ENCODE peak calls at places on chromosomes 11 and 22, in eight cellular contexts. W is T-helper 9 cell; N is NCI-H1436; E is esophagus squamous epithelium; X is NCI-H2081; J is cardiac muscle cell; O is activated CD8-positive, alpha-beta memory T cell treated with anti-CD3 and anti-CD28 coated beads, Interleukin-2, amount 50 U/mL, for 48 hours; D is endothelial cell. G is an unnamed sample.

GRCh38 chr11:109371444-109372176 is 50.4 kb upstream of the C11orf87 start:
- DNase-seq in E (no peak), X (no peak), N (no peak), J (no peak), O (no peak), W (no peak), D (peak; percentile 25), G (no peak)

GRCh38 chr11:103633037-103633788 is 403.2 kb upstream of the DDI1 start:
- DNase-seq in N (no peak), W (no peak), E (no peak), O (no peak), D (no peak), J (no peak), X (no peak), G (peak; percentile 60)

GRCh38 chr11:105811242-105811641 is 201.4 kb downstream of the GRIA4 start:
- DNase-seq in X (no peak), J (no peak), N (no peak), D (no peak), W (no peak), O (no peak), E (no peak), G (no peak)

GRCh38 chr11:47433991-47434786 is 8.0 kb upstream of the PSMC3 start:
- DNase-seq in X (no peak), D (no peak), E (no peak), W (no peak), O (no peak), N (no peak), J (no peak), G (peak; percentile 68)

GRCh38 chr11:1152316-1153104 is 5.2 kb upstream of the MUC5AC start:
- DNase-seq in N (no peak), J (no peak), D (no peak), O (peak; percentile 72), X (no peak), W (no peak), E (no peak), G (peak; percentile 29)

GRCh38 chr11:57482782-57483569 is 22.6 kb downstream of the RTN4RL2 start:
- DNase-seq in W (peak; percentile 58), E (no peak), N (peak; percentile 36), D (peak; percentile 75), X (no peak), O (peak; percentile 88), J (peak; percentile 74), G (no peak)

GRCh38 chr11:72349616-72350218 is 84.6 kb downstream of the CLPB start:
- DNase-seq in W (no peak), O (no peak), J (no peak), X (no peak), N (no peak), E (no peak), D (no peak), G (no peak)

GRCh38 chr11:94835571-94835970 is 67.4 kb downstream of the AMOTL1 start:
- DNase-seq in W (no peak), X (no peak), J (no peak), E (no peak), D (no peak), N (no peak), O (no peak), G (no peak)

GRCh38 chr11:19817870-19818269 is 105.2 kb downstream of the NAV2 start:
- DNase-seq in D (no peak), N (no peak), E (no peak), J (no peak), X (no peak), W (no peak), O (no peak), G (no peak)

GRCh38 chr11:2202071-2202899 is 30.7 kb upstream of the TH start:
- DNase-seq in W (no peak), O (no peak), N (no peak), J (no peak), E (no peak), D (no peak), X (no peak), G (no peak)

GRCh38 chr11:11148104-11148509 is 204.9 kb downstream of the CSNK2A3 start:
- DNase-seq in E (no peak), J (peak; percentile 25), W (no peak), D (no peak), O (no peak), X (no peak), N (no peak), G (peak; percentile 73)

GRCh38 chr22:45208993-45209838 is 31.5 kb downstream of the KIAA0930 start:
- DNase-seq in O (peak; percentile 85), J (no peak), N (peak; percentile 26), E (no peak), X (no peak), W (peak; percentile 28), D (peak; percentile 57), G (no peak)

GRCh38 chr22:22742641-22743040 is 98.2 kb downstream of the GGTLC2 start:
- DNase-seq in D (no peak), N (no peak), E (no peak), J (no peak), O (no peak), W (no peak), X (no peak), G (no peak)

GRCh38 chr11:57462597-57462996 is 2.3 kb downstream of the RTN4RL2 start:
- DNase-seq in E (no peak), X (no peak), N (no peak), D (no peak), O (no peak), J (no peak), W (no peak), G (no peak)

GRCh38 chr11:95728790-95729189 is 60.8 kb downstream of the FAM76B start:
- DNase-seq in D (no peak), N (no peak), E (no peak), W (no peak), O (no peak), J (no peak), X (no peak), G (no peak)

GRCh38 chr11:60700689-60701508 is 1.5 kb downstream of the MS4A8 start:
- DNase-seq in J (peak; percentile 41), N (peak; percentile 72), D (peak; percentile 63), E (no peak), O (no peak), X (peak; percentile 89), W (no peak), G (no peak)

GRCh38 chr22:24200616-24201212 is 19.4 kb downstream of the SUSD2 start:
- DNase-seq in E (no peak), N (no peak), O (no peak), W (no peak), D (no peak), X (no peak), J (no peak), G (peak; percentile 84)

GRCh38 chr11:128575956-128576340 is 11.4 kb downstream of the ETS1 start:
- DNase-seq in E (no peak), X (no peak), N (no peak), D (no peak), O (no peak), J (no peak), W (no peak), G (no peak)

GRCh38 chr11:67355023-67355793 is 1.9 kb upstream of the POLD4 start:
- DNase-seq in E (no peak), W (no peak), D (no peak), N (no peak), J (no peak), O (no peak), X (no peak), G (no peak)

GRCh38 chr11:12941671-12942070 is 67.4 kb upstream of the RASSF10 start:
- DNase-seq in J (no peak), D (no peak), W (no peak), O (no peak), N (no peak), X (no peak), E (no peak), G (peak; percentile 55)

GRCh38 chr11:122393209-122393850 is 262.2 kb upstream of the UBASH3B start:
- DNase-seq in W (no peak), O (no peak), N (no peak), J (no peak), X (no peak), D (no peak), E (no peak), G (no peak)

GRCh38 chr11:115193931-115194797 is 310.1 kb downstream of the CADM1 start:
- DNase-seq in E (no peak), O (no peak), N (no peak), J (peak; percentile 42), X (no peak), W (no peak), D (no peak), G (no peak)

GRCh38 chr22:25622011-25622410 is 57.5 kb downstream of the GRK3 start:
- DNase-seq in N (no peak), D (no peak), W (no peak), X (no peak), E (no peak), O (no peak), J (peak; percentile 66), G (peak; percentile 66)

GRCh38 chr11:107397357-107397756 is 60.3 kb downstream of the CWF19L2 start:
- DNase-seq in O (no peak), X (no peak), N (no peak), D (no peak), E (no peak), J (peak; percentile 18), W (no peak), G (no peak)

GRCh38 chr11:111765984-111766833 is at the start of gene PPP2R1B:
- DNase-seq in W (peak; percentile 69), N (peak; percentile 42), E (peak; percentile 44), X (peak; percentile 72), J (peak; percentile 83), O (peak; percentile 88), D (peak; percentile 68), G (peak; percentile 36)

GRCh38 chr11:382081-382643 is 11.8 kb upstream of the PKP3 start:
- DNase-seq in W (no peak), N (no peak), O (no peak), D (no peak), J (no peak), X (no peak), E (no peak), G (no peak)

GRCh38 chr11:13054278-13054677 is 45.2 kb downstream of the RASSF10 start:
- DNase-seq in D (no peak), N (no peak), X (no peak), J (no peak), W (no peak), E (no peak), O (no peak), G (no peak)

GRCh38 chr11:77724639-77725038 is 87.0 kb upstream of the CLNS1A start:
- DNase-seq in X (no peak), O (no peak), D (no peak), J (no peak), N (peak; percentile 52), E (no peak), W (no peak), G (no peak)

GRCh38 chr11:105268404-105269062 is 129.0 kb upstream of the CARD18 start:
- DNase-seq in J (peak; percentile 2), D (no peak), O (no peak), W (no peak), X (no peak), N (no peak), E (no peak), G (no peak)

G was measured in astrocyte of the cerebellum.